ENCODE peak calls at places on chromosomes 5 and 9, in five cellular contexts. One of them, this sample, is unnamed.

GRCh38 chr9:134186471-134187109 is 22.2 kb upstream of the RNU6ATAC start:
- DNase-seq in IMR-90: no peak
- DNase-seq in cardiac muscle cell: no peak
- DNase-seq in breast epithelium: no peak
- DNase-seq in stomach: no peak
- DNase-seq in this sample: peak; percentile 6

GRCh38 chr5:173671121-173671949 is 54.9 kb upstream of the BOD1 start:
- DNase-seq in stomach: peak; percentile 80
- DNase-seq in cardiac muscle cell: peak; percentile 56
- DNase-seq in breast epithelium: peak; percentile 72
- DNase-seq in IMR-90: no peak
- DNase-seq in this sample: peak; percentile 51

GRCh38 chr9:131394464-131395026 is 659 bp downstream of the PRRC2B start:
- DNase-seq in stomach: peak; percentile 48
- DNase-seq in IMR-90: no peak
- DNase-seq in breast epithelium: no peak
- DNase-seq in cardiac muscle cell: peak; percentile 54
- DNase-seq in this sample: peak; percentile 61

GRCh38 chr9:277595-278330 is 63.1 kb downstream of the DOCK8 start:
- DNase-seq in breast epithelium: no peak
- DNase-seq in stomach: no peak
- DNase-seq in IMR-90: no peak
- DNase-seq in cardiac muscle cell: no peak
- DNase-seq in this sample: no peak

GRCh38 chr5:170132642-170133448 is 27.1 kb downstream of the FOXI1 start:
- DNase-seq in breast epithelium: no peak
- DNase-seq in IMR-90: peak; percentile 44
- DNase-seq in cardiac muscle cell: peak; percentile 64
- DNase-seq in stomach: no peak
- DNase-seq in this sample: no peak

GRCh38 chr5:169127431-169127830 is 173.5 kb downstream of the SLIT3 start:
- DNase-seq in IMR-90: no peak
- DNase-seq in breast epithelium: no peak
- DNase-seq in cardiac muscle cell: no peak
- DNase-seq in stomach: no peak
- DNase-seq in this sample: no peak

GRCh38 chr5:53418844-53419243 is 61.6 kb upstream of the FST start:
- DNase-seq in IMR-90: peak; percentile 99
- DNase-seq in cardiac muscle cell: peak; percentile 89
- DNase-seq in breast epithelium: no peak
- DNase-seq in stomach: no peak
- DNase-seq in this sample: no peak

GRCh38 chr5:114176356-114176755 is 185.5 kb upstream of the KCNN2 start:
- DNase-seq in IMR-90: peak; percentile 67
- DNase-seq in stomach: no peak
- DNase-seq in cardiac muscle cell: peak; percentile 46
- DNase-seq in breast epithelium: no peak
- DNase-seq in this sample: no peak

GRCh38 chr5:78843436-78843835 is 141.7 kb downstream of the ARSB start:
- DNase-seq in IMR-90: no peak
- DNase-seq in breast epithelium: no peak
- DNase-seq in cardiac muscle cell: no peak
- DNase-seq in stomach: no peak
- DNase-seq in this sample: no peak

GRCh38 chr9:35826071-35826701 is 2.3 kb downstream of the FAM221B start:
- DNase-seq in stomach: peak; percentile 45
- DNase-seq in breast epithelium: no peak
- DNase-seq in cardiac muscle cell: peak; percentile 80
- DNase-seq in IMR-90: peak; percentile 73
- DNase-seq in this sample: peak; percentile 51

GRCh38 chr5:38601843-38602424 is 45.5 kb upstream of the LIFR start:
- DNase-seq in stomach: no peak
- DNase-seq in IMR-90: peak; percentile 79
- DNase-seq in breast epithelium: no peak
- DNase-seq in cardiac muscle cell: no peak
- DNase-seq in this sample: no peak

GRCh38 chr9:91354846-91355245 is 6.9 kb downstream of the AUH start:
- DNase-seq in cardiac muscle cell: no peak
- DNase-seq in IMR-90: peak; percentile 43
- DNase-seq in breast epithelium: no peak
- DNase-seq in stomach: no peak
- DNase-seq in this sample: no peak

GRCh38 chr5:155886311-155887031 is 440.5 kb upstream of the SGCD start:
- DNase-seq in breast epithelium: no peak
- DNase-seq in stomach: no peak
- DNase-seq in cardiac muscle cell: no peak
- DNase-seq in IMR-90: no peak
- DNase-seq in this sample: no peak

GRCh38 chr9:114055061-114055460 is 23.0 kb downstream of the AMBP start:
- DNase-seq in stomach: no peak
- DNase-seq in IMR-90: no peak
- DNase-seq in breast epithelium: no peak
- DNase-seq in cardiac muscle cell: no peak
- DNase-seq in this sample: no peak

GRCh38 chr9:11128156-11128555 is 515.4 kb upstream of the PTPRD start:
- DNase-seq in IMR-90: no peak
- DNase-seq in stomach: no peak
- DNase-seq in breast epithelium: no peak
- DNase-seq in cardiac muscle cell: no peak
- DNase-seq in this sample: no peak

GRCh38 chr5:100900142-100900795 is 2.8 kb downstream of the ST8SIA4 start:
- DNase-seq in stomach: peak; percentile 26
- DNase-seq in IMR-90: no peak
- DNase-seq in cardiac muscle cell: peak; percentile 56
- DNase-seq in breast epithelium: no peak
- DNase-seq in this sample: peak; percentile 47

GRCh38 chr9:135343733-135344522 is 135.7 kb upstream of the PPP1R26 start:
- DNase-seq in breast epithelium: no peak
- DNase-seq in stomach: peak; percentile 68
- DNase-seq in IMR-90: peak; percentile 5
- DNase-seq in cardiac muscle cell: peak; percentile 46
- DNase-seq in this sample: peak; percentile 97

GRCh38 chr9:131271506-131271931 is 4.8 kb downstream of the FAM78A start:
- DNase-seq in stomach: no peak
- DNase-seq in cardiac muscle cell: no peak
- DNase-seq in breast epithelium: no peak
- DNase-seq in IMR-90: no peak
- DNase-seq in this sample: no peak

GRCh38 chr9:127092041-127092608 is 30.3 kb downstream of the ANGPTL2 start:
- DNase-seq in cardiac muscle cell: no peak
- DNase-seq in stomach: no peak
- DNase-seq in IMR-90: no peak
- DNase-seq in breast epithelium: no peak
- DNase-seq in this sample: no peak

GRCh38 chr9:119852399-119852798 is 483.2 kb upstream of the BRINP1 start:
- DNase-seq in cardiac muscle cell: no peak
- DNase-seq in IMR-90: no peak
- DNase-seq in stomach: no peak
- DNase-seq in breast epithelium: no peak
- DNase-seq in this sample: no peak

GRCh38 chr5:88829053-88829452 is 53.9 kb downstream of the MEF2C start:
- DNase-seq in cardiac muscle cell: no peak
- DNase-seq in IMR-90: no peak
- DNase-seq in stomach: no peak
- DNase-seq in breast epithelium: no peak
- DNase-seq in this sample: no peak

GRCh38 chr5:154945695-154946301 is 4.9 kb downstream of the MRPL22 start:
- DNase-seq in cardiac muscle cell: peak; percentile 38
- DNase-seq in IMR-90: peak; percentile 28
- DNase-seq in stomach: no peak
- DNase-seq in breast epithelium: no peak
- DNase-seq in this sample: no peak

GRCh38 chr9:90307177-90307833 is 335.3 kb downstream of the DIRAS2 start:
- DNase-seq in stomach: no peak
- DNase-seq in IMR-90: no peak
- DNase-seq in breast epithelium: no peak
- DNase-seq in cardiac muscle cell: peak; percentile 25
- DNase-seq in this sample: peak; percentile 82

GRCh38 chr9:7491641-7492040 is 307.9 kb downstream of the DMAC1 start:
- DNase-seq in IMR-90: no peak
- DNase-seq in stomach: no peak
- DNase-seq in cardiac muscle cell: peak; percentile 14
- DNase-seq in breast epithelium: no peak
- DNase-seq in this sample: no peak

GRCh38 chr9:134057311-134057665 is 10.5 kb downstream of the BRD3 start:
- DNase-seq in stomach: no peak
- DNase-seq in IMR-90: no peak
- DNase-seq in breast epithelium: no peak
- DNase-seq in cardiac muscle cell: no peak
- DNase-seq in this sample: no peak

GRCh38 chr9:2417730-2418129 is 203.9 kb upstream of the VLDLR start:
- DNase-seq in cardiac muscle cell: no peak
- DNase-seq in breast epithelium: no peak
- DNase-seq in IMR-90: no peak
- DNase-seq in stomach: no peak
- DNase-seq in this sample: no peak

GRCh38 chr5:131679911-131680310 is 44.9 kb upstream of the RAPGEF6 start:
- DNase-seq in cardiac muscle cell: peak; percentile 80
- DNase-seq in breast epithelium: no peak
- DNase-seq in stomach: no peak
- DNase-seq in IMR-90: peak; percentile 75
- DNase-seq in this sample: no peak

GRCh38 chr5:129905467-129906176 is 1.4 kb downstream of the CHSY3 start:
- DNase-seq in stomach: no peak
- DNase-seq in cardiac muscle cell: peak; percentile 24
- DNase-seq in IMR-90: peak; percentile 3
- DNase-seq in breast epithelium: no peak
- DNase-seq in this sample: no peak

DNA sequence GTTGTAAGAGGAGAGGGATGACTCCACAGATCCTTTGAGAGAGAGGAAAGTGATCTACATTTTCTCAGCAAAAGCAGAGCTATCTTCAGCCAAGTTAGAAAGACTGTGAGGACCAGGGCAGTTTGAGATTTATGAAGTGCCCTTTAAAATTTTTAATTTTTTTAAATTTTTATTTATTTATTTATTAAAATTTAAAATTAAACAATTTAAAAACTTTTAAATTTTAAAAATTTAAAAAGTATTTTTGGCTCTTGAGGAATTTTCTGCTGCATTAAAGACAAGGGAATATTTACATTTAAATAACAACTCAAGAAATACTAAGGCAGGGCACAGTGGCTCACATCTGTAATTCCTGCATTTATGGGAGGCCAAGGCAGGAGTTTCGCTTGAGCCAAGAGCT is 30.4 kb upstream of the OCLN start:
- DNase-seq in stomach: no peak
- DNase-seq in IMR-90: no peak
- DNase-seq in cardiac muscle cell: no peak
- DNase-seq in breast epithelium: no peak
- DNase-seq in this sample: no peak
- TF ChIP-seq CTCF in stomach: no peak
- TF ChIP-seq CTCF in IMR-90: no peak
- TF ChIP-seq CTCF in cardiac muscle cell: no peak
- TF ChIP-seq CTCF in breast epithelium: no peak
- TF ChIP-seq CTCF in this sample: no peak

DNA sequence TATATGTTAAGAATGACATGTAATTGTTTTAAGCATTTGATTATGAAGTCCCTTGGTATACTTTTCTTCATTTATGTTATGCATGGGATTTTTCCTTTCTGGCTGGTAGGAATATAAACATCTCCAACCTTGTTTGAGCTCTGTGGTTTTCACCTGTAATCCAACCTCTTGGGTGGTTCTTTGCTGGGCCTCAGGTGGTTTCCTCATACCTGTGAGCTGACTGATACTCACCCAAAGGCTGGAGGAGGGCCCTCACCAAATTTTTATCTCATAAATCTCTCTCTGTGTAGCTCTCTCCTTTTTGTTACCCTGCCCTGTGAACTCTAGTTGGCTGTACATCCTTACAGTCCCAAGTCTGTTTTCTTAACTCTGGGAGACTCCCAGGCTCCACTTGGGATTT is 39.8 kb upstream of the C6 start:
- DNase-seq in cardiac muscle cell: no peak
- DNase-seq in IMR-90: no peak
- DNase-seq in stomach: no peak
- DNase-seq in breast epithelium: no peak
- DNase-seq in this sample: no peak
- H3K4me1 ChIP-seq in cardiac muscle cell: no peaks in the 10 kb centered on the region
- H3K4me1 ChIP-seq in IMR-90: peaks cover 10% of the 10 kb centered on the region
- H3K4me1 ChIP-seq in stomach: no peaks in the 10 kb centered on the region
- H3K4me1 ChIP-seq in breast epithelium: no peaks in the 10 kb centered on the region
- H3K4me1 ChIP-seq in this sample: no peaks in the 10 kb centered on the region

GRCh38 chr5:18972244-18972643 is 1015.8 kb downstream of the CDH18 start:
- DNase-seq in breast epithelium: no peak
- DNase-seq in stomach: no peak
- DNase-seq in IMR-90: no peak
- DNase-seq in cardiac muscle cell: no peak
- DNase-seq in this sample: no peak

GRCh38 chr5:18970000-18970399 is 1018.0 kb downstream of the CDH18 start:
- DNase-seq in cardiac muscle cell: no peak
- DNase-seq in IMR-90: no peak
- DNase-seq in breast epithelium: no peak
- DNase-seq in stomach: no peak
- DNase-seq in this sample: no peak

GRCh38 chr5:18968966-18969365 is 1019.0 kb downstream of the CDH18 start:
- DNase-seq in cardiac muscle cell: no peak
- DNase-seq in breast epithelium: no peak
- DNase-seq in stomach: no peak
- DNase-seq in IMR-90: no peak
- DNase-seq in this sample: no peak

GRCh38 chr5:18965893-18966292 is 1022.1 kb downstream of the CDH18 start:
- DNase-seq in cardiac muscle cell: no peak
- DNase-seq in stomach: no peak
- DNase-seq in IMR-90: no peak
- DNase-seq in breast epithelium: no peak
- DNase-seq in this sample: no peak

GRCh38 chr5:18967637-18968036 is 1020.4 kb downstream of the CDH18 start:
- DNase-seq in breast epithelium: no peak
- DNase-seq in cardiac muscle cell: no peak
- DNase-seq in IMR-90: no peak
- DNase-seq in stomach: no peak
- DNase-seq in this sample: no peak
- H3K4me3 ChIP-seq in breast epithelium: no peak overlapping the region
- H3K4me3 ChIP-seq in cardiac muscle cell: no peak overlapping the region
- H3K4me3 ChIP-seq in IMR-90: no peak overlapping the region
- H3K4me3 ChIP-seq in stomach: no peak overlapping the region
- H3K4me3 ChIP-seq in this sample: no peak overlapping the region

GRCh38 chr5:157175071-157175612 is 5.5 kb upstream of the ITK start:
- DNase-seq in IMR-90: no peak
- DNase-seq in cardiac muscle cell: no peak
- DNase-seq in stomach: no peak
- DNase-seq in breast epithelium: no peak
- DNase-seq in this sample: no peak
- TF ChIP-seq CTCF in IMR-90: no peak
- TF ChIP-seq CTCF in cardiac muscle cell: no peak
- TF ChIP-seq CTCF in stomach: no peak
- TF ChIP-seq CTCF in breast epithelium: no peak
- TF ChIP-seq CTCF in this sample: no peak

GRCh38 chr9:136791466-136792276 is 527 bp downstream of the TMEM141 start:
- DNase-seq in breast epithelium: peak; percentile 79
- DNase-seq in stomach: peak; percentile 84
- DNase-seq in cardiac muscle cell: peak; percentile 39
- DNase-seq in IMR-90: no peak
- DNase-seq in this sample: peak; percentile 62
- H3K4me1 ChIP-seq in breast epithelium: no peaks in the 10 kb centered on the region
- H3K4me1 ChIP-seq in stomach: peaks cover 73% of the 10 kb centered on the region
- H3K4me1 ChIP-seq in cardiac muscle cell: peaks cover 57% of the 10 kb centered on the region
- H3K4me1 ChIP-seq in IMR-90: peaks cover 5% of the 10 kb centered on the region
- H3K4me1 ChIP-seq in this sample: peaks cover 37% of the 10 kb centered on the region